ENCODE peak calls at places on chromosomes 3 and 15, in seven cellular contexts. One of them, this sample, is unnamed.
A peak's percentile ranks its signal among the peaks of the same experiment; 100 is the strongest.

GRCh38 chr3:64667887-64668581 is 19.8 kb downstream of the ADAMTS9 start:
- DNase-seq in stomach: no peak
- DNase-seq in body of pancreas: peak; percentile 36
- DNase-seq in left lung: peak; percentile 67
- DNase-seq in choroid plexus epithelial cell: no peak
- DNase-seq in A673: no peak
- DNase-seq in ovary: peak; percentile 61
- DNase-seq in this sample: no peak

GRCh38 chr3:66241466-66241865 is 20.7 kb downstream of the SLC25A26 start:
- DNase-seq in stomach: no peak
- DNase-seq in ovary: no peak
- DNase-seq in choroid plexus epithelial cell: no peak
- DNase-seq in A673: no peak
- DNase-seq in left lung: no peak
- DNase-seq in body of pancreas: no peak
- DNase-seq in this sample: no peak

GRCh38 chr15:57747206-57747605 is 40.7 kb downstream of the POLR2M start:
- DNase-seq in A673: no peak
- DNase-seq in left lung: peak; percentile 50
- DNase-seq in stomach: peak; percentile 41
- DNase-seq in ovary: no peak
- DNase-seq in choroid plexus epithelial cell: peak; percentile 64
- DNase-seq in body of pancreas: no peak
- DNase-seq in this sample: no peak

GRCh38 chr3:8839607-8840325 is 70.4 kb upstream of the OXTR start:
- DNase-seq in stomach: no peak
- DNase-seq in body of pancreas: no peak
- DNase-seq in choroid plexus epithelial cell: no peak
- DNase-seq in ovary: no peak
- DNase-seq in A673: no peak
- DNase-seq in left lung: no peak
- DNase-seq in this sample: no peak

GRCh38 chr3:66441124-66441523 is 59.7 kb downstream of the LRIG1 start:
- DNase-seq in stomach: no peak
- DNase-seq in A673: no peak
- DNase-seq in ovary: no peak
- DNase-seq in choroid plexus epithelial cell: peak; percentile 47
- DNase-seq in body of pancreas: no peak
- DNase-seq in left lung: no peak
- DNase-seq in this sample: no peak

GRCh38 chr15:58302832-58303231 is 129.0 kb upstream of the LIPC start:
- DNase-seq in stomach: no peak
- DNase-seq in body of pancreas: no peak
- DNase-seq in left lung: no peak
- DNase-seq in ovary: no peak
- DNase-seq in choroid plexus epithelial cell: no peak
- DNase-seq in A673: no peak
- DNase-seq in this sample: no peak

GRCh38 chr3:197555281-197556261 is at the start of gene BDH1:
- DNase-seq in choroid plexus epithelial cell: peak; percentile 14
- DNase-seq in ovary: peak; percentile 63
- DNase-seq in body of pancreas: peak; percentile 32
- DNase-seq in left lung: peak; percentile 50
- DNase-seq in A673: peak; percentile 72
- DNase-seq in stomach: peak; percentile 59
- DNase-seq in this sample: peak; percentile 82

GRCh38 chr15:85099195-85099803 is 117.6 kb downstream of the PDE8A start:
- DNase-seq in body of pancreas: no peak
- DNase-seq in choroid plexus epithelial cell: no peak
- DNase-seq in A673: no peak
- DNase-seq in ovary: no peak
- DNase-seq in stomach: no peak
- DNase-seq in left lung: no peak
- DNase-seq in this sample: no peak

GRCh38 chr3:88230638-88231037 is 80.9 kb downstream of the C3orf38 start:
- DNase-seq in left lung: no peak
- DNase-seq in A673: no peak
- DNase-seq in ovary: no peak
- DNase-seq in choroid plexus epithelial cell: no peak
- DNase-seq in stomach: no peak
- DNase-seq in body of pancreas: no peak
- DNase-seq in this sample: no peak

GRCh38 chr3:61564405-61565059 is 3.2 kb downstream of the PTPRG start:
- DNase-seq in A673: peak; percentile 53
- DNase-seq in ovary: peak; percentile 92
- DNase-seq in body of pancreas: peak; percentile 78
- DNase-seq in choroid plexus epithelial cell: peak; percentile 76
- DNase-seq in left lung: peak; percentile 76
- DNase-seq in stomach: peak; percentile 66
- DNase-seq in this sample: no peak

GRCh38 chr3:98504534-98504933 is 7.1 kb downstream of the OR5K2 start:
- DNase-seq in A673: no peak
- DNase-seq in choroid plexus epithelial cell: peak; percentile 3
- DNase-seq in stomach: no peak
- DNase-seq in body of pancreas: no peak
- DNase-seq in left lung: no peak
- DNase-seq in ovary: no peak
- DNase-seq in this sample: no peak

GRCh38 chr3:46952813-46953212 is 23.7 kb downstream of the CCDC12 start:
- DNase-seq in ovary: no peak
- DNase-seq in A673: no peak
- DNase-seq in left lung: no peak
- DNase-seq in stomach: no peak
- DNase-seq in body of pancreas: no peak
- DNase-seq in choroid plexus epithelial cell: no peak
- DNase-seq in this sample: no peak

GRCh38 chr3:136942796-136943195 is 15.0 kb upstream of the IL20RB start:
- DNase-seq in left lung: no peak
- DNase-seq in ovary: no peak
- DNase-seq in A673: no peak
- DNase-seq in choroid plexus epithelial cell: no peak
- DNase-seq in stomach: no peak
- DNase-seq in body of pancreas: no peak
- DNase-seq in this sample: no peak
- TF ChIP-seq CTCF in left lung: no peak
- TF ChIP-seq CTCF in ovary: no peak
- TF ChIP-seq CTCF in A673: no peak
- TF ChIP-seq CTCF in choroid plexus epithelial cell: no peak
- TF ChIP-seq CTCF in stomach: no peak
- TF ChIP-seq CTCF in body of pancreas: no peak
- TF ChIP-seq CTCF in this sample: no peak

GRCh38 chr3:184380627-184381260 is 890 bp downstream of the CHRD start:
- DNase-seq in stomach: no peak
- DNase-seq in choroid plexus epithelial cell: no peak
- DNase-seq in left lung: no peak
- DNase-seq in ovary: peak; percentile 58
- DNase-seq in A673: no peak
- DNase-seq in body of pancreas: no peak
- DNase-seq in this sample: peak; percentile 49
- H3K4me3 ChIP-seq in stomach: peak overlapping the region; percentile 58
- H3K4me3 ChIP-seq in choroid plexus epithelial cell: no peak overlapping the region
- H3K4me3 ChIP-seq in left lung: peak overlapping the region; percentile 11
- H3K4me3 ChIP-seq in ovary: peak overlapping the region; percentile 67
- H3K4me3 ChIP-seq in A673: peak overlapping the region; percentile 34
- H3K4me3 ChIP-seq in body of pancreas: peak overlapping the region; percentile 17
- H3K4me3 ChIP-seq in this sample: peak overlapping the region; percentile 56

DNA sequence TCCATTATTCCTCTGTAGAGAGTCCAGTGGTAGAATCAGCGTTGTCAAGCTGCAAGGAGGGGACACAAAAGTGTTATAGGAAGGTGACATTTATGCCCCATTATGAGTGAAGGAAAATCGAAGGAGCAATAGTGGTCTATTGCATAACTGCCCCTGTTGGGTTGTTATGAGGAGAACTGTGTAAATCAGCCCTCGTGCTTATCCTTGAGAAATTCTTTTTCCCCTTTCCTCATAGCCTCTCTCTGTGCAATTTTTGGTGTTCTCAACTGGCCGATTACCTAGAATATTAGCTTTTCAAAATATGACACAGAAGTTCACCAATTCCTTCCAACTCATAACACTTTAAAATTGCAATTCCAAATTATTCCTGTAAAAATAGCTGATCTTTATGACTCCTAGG is 286.6 kb downstream of the RBMS3 start:
- DNase-seq in body of pancreas: no peak
- DNase-seq in left lung: no peak
- DNase-seq in A673: no peak
- DNase-seq in choroid plexus epithelial cell: no peak
- DNase-seq in ovary: no peak
- DNase-seq in stomach: no peak
- DNase-seq in this sample: no peak
- TF ChIP-seq CTCF in body of pancreas: no peak
- TF ChIP-seq CTCF in left lung: no peak
- TF ChIP-seq CTCF in A673: no peak
- TF ChIP-seq CTCF in choroid plexus epithelial cell: no peak
- TF ChIP-seq CTCF in ovary: no peak
- TF ChIP-seq CTCF in stomach: no peak
- TF ChIP-seq CTCF in this sample: no peak

GRCh38 chr15:40846846-40847224 is 3.0 kb downstream of the SPINT1 start:
- DNase-seq in ovary: no peak
- DNase-seq in choroid plexus epithelial cell: no peak
- DNase-seq in A673: no peak
- DNase-seq in stomach: peak; percentile 46
- DNase-seq in body of pancreas: no peak
- DNase-seq in left lung: no peak
- DNase-seq in this sample: peak; percentile 51
- H3K4me3 ChIP-seq in ovary: no peak overlapping the region
- H3K4me3 ChIP-seq in choroid plexus epithelial cell: no peak overlapping the region
- H3K4me3 ChIP-seq in A673: no peak overlapping the region
- H3K4me3 ChIP-seq in stomach: peak overlapping the region; percentile 0
- H3K4me3 ChIP-seq in body of pancreas: no peak overlapping the region
- H3K4me3 ChIP-seq in left lung: peak overlapping the region; percentile 8
- H3K4me3 ChIP-seq in this sample: no peak overlapping the region

GRCh38 chr15:60134609-60135008 is 130.5 kb downstream of the FOXB1 start:
- DNase-seq in stomach: no peak
- DNase-seq in left lung: no peak
- DNase-seq in ovary: no peak
- DNase-seq in A673: no peak
- DNase-seq in body of pancreas: no peak
- DNase-seq in choroid plexus epithelial cell: no peak
- DNase-seq in this sample: no peak
- TF ChIP-seq CTCF in stomach: no peak
- TF ChIP-seq CTCF in left lung: no peak
- TF ChIP-seq CTCF in ovary: no peak
- TF ChIP-seq CTCF in A673: peak; percentile 44
- TF ChIP-seq CTCF in body of pancreas: peak; percentile 13
- TF ChIP-seq CTCF in choroid plexus epithelial cell: peak; percentile 26
- TF ChIP-seq CTCF in this sample: peak; percentile 22

GRCh38 chr3:142047021-142047369 is 102.3 kb downstream of the TFDP2 start:
- DNase-seq in ovary: no peak
- DNase-seq in choroid plexus epithelial cell: no peak
- DNase-seq in body of pancreas: no peak
- DNase-seq in A673: no peak
- DNase-seq in left lung: no peak
- DNase-seq in stomach: no peak
- DNase-seq in this sample: no peak
- H3K4me3 ChIP-seq in ovary: no peak overlapping the region
- H3K4me3 ChIP-seq in choroid plexus epithelial cell: no peak overlapping the region
- H3K4me3 ChIP-seq in body of pancreas: no peak overlapping the region
- H3K4me3 ChIP-seq in A673: no peak overlapping the region
- H3K4me3 ChIP-seq in left lung: no peak overlapping the region
- H3K4me3 ChIP-seq in stomach: no peak overlapping the region
- H3K4me3 ChIP-seq in this sample: no peak overlapping the region

GRCh38 chr3:194449913-194450312 is 36.9 kb downstream of the ATP13A3 start:
- DNase-seq in A673: no peak
- DNase-seq in left lung: no peak
- DNase-seq in choroid plexus epithelial cell: no peak
- DNase-seq in stomach: no peak
- DNase-seq in body of pancreas: no peak
- DNase-seq in ovary: no peak
- DNase-seq in this sample: no peak

GRCh38 chr3:194458122-194458521 is 28.7 kb downstream of the ATP13A3 start:
- DNase-seq in stomach: no peak
- DNase-seq in ovary: no peak
- DNase-seq in body of pancreas: no peak
- DNase-seq in choroid plexus epithelial cell: no peak
- DNase-seq in left lung: no peak
- DNase-seq in A673: no peak
- DNase-seq in this sample: no peak

GRCh38 chr3:194450341-194450740 is 36.5 kb downstream of the ATP13A3 start:
- DNase-seq in choroid plexus epithelial cell: no peak
- DNase-seq in body of pancreas: peak; percentile 18
- DNase-seq in A673: no peak
- DNase-seq in left lung: no peak
- DNase-seq in ovary: no peak
- DNase-seq in stomach: no peak
- DNase-seq in this sample: no peak

DNA sequence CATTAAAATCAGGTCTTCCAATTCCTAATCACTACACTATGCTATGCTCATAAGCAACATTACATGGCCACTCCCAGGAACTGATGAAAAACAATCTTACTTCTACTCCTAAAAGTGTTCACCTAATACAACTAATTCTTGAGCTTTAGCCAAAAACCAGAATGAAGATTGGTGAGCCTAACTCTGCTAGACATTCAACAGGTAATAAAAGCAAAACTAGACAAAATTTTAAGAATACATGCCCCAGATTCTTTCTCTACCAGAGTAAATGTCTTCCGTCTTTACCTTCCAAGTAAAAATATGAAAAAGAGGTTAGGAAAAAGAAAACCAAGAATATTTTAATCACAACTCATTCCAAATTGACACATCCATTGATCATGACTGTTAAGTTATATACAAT is 31.3 kb downstream of the ATP13A3 start:
- DNase-seq in ovary: no peak
- DNase-seq in left lung: no peak
- DNase-seq in stomach: no peak
- DNase-seq in A673: no peak
- DNase-seq in body of pancreas: no peak
- DNase-seq in choroid plexus epithelial cell: no peak
- DNase-seq in this sample: no peak
- TF ChIP-seq CTCF in ovary: no peak
- TF ChIP-seq CTCF in left lung: no peak
- TF ChIP-seq CTCF in stomach: no peak
- TF ChIP-seq CTCF in A673: no peak
- TF ChIP-seq CTCF in body of pancreas: no peak
- TF ChIP-seq CTCF in choroid plexus epithelial cell: no peak
- TF ChIP-seq CTCF in this sample: no peak

GRCh38 chr15:41893422-41894250 is at the start of gene SPTBN5:
- DNase-seq in ovary: no peak
- DNase-seq in left lung: no peak
- DNase-seq in A673: no peak
- DNase-seq in choroid plexus epithelial cell: no peak
- DNase-seq in stomach: no peak
- DNase-seq in body of pancreas: no peak
- DNase-seq in this sample: no peak

GRCh38 chr15:41891946-41892345 is 1.9 kb downstream of the SPTBN5 start:
- DNase-seq in body of pancreas: peak; percentile 51
- DNase-seq in choroid plexus epithelial cell: no peak
- DNase-seq in left lung: no peak
- DNase-seq in ovary: no peak
- DNase-seq in stomach: no peak
- DNase-seq in A673: peak; percentile 51
- DNase-seq in this sample: no peak

GRCh38 chr15:41891226-41891625 is 2.6 kb downstream of the SPTBN5 start:
- DNase-seq in stomach: no peak
- DNase-seq in A673: no peak
- DNase-seq in body of pancreas: no peak
- DNase-seq in choroid plexus epithelial cell: no peak
- DNase-seq in ovary: no peak
- DNase-seq in left lung: no peak
- DNase-seq in this sample: no peak

GRCh38 chr15:41894251-41894790 is 468 bp upstream of the SPTBN5 start:
- DNase-seq in A673: no peak
- DNase-seq in left lung: no peak
- DNase-seq in stomach: no peak
- DNase-seq in ovary: no peak
- DNase-seq in body of pancreas: no peak
- DNase-seq in choroid plexus epithelial cell: no peak
- DNase-seq in this sample: no peak

GRCh38 chr15:41892621-41893421 is 1.0 kb downstream of the SPTBN5 start:
- DNase-seq in choroid plexus epithelial cell: no peak
- DNase-seq in ovary: no peak
- DNase-seq in stomach: peak; percentile 92
- DNase-seq in left lung: peak; percentile 73
- DNase-seq in body of pancreas: peak; percentile 96
- DNase-seq in A673: no peak
- DNase-seq in this sample: no peak
- H3K4me3 ChIP-seq in choroid plexus epithelial cell: no peak overlapping the region
- H3K4me3 ChIP-seq in ovary: no peak overlapping the region
- H3K4me3 ChIP-seq in stomach: peak overlapping the region; percentile 12
- H3K4me3 ChIP-seq in left lung: no peak overlapping the region
- H3K4me3 ChIP-seq in body of pancreas: no peak overlapping the region
- H3K4me3 ChIP-seq in A673: no peak overlapping the region
- H3K4me3 ChIP-seq in this sample: no peak overlapping the region